ENCODE peak calls at places on chromosome 21, in seven cellular contexts. M, G, H, Y, F, W and C are unnamed samples. For H3K9me3, the result is how much of the 10 kb centered on the place peaks cover.

GRCh38 chr21:31974454-31974985 is 101.7 kb downstream of the HUNK start:
- DNase-seq in H (no peak), W (no peak), M (peak), Y (no peak), F (no peak), G (no peak), C (no peak)

GRCh38 chr21:32359719-32360260 is 33.0 kb downstream of the URB1 start:
- DNase-seq in M (no peak), W (no peak), Y (no peak), H (no peak), F (no peak), G (peak), C (no peak)

GRCh38 chr21:39788383-39788782 is 43.4 kb downstream of the IGSF5 start:
- DNase-seq in F (peak), Y (peak), G (peak), H (no peak), M (no peak), W (no peak), C (peak)

GRCh38 chr21:41589620-41590175 is 81.7 kb upstream of the TMPRSS2 start:
- DNase-seq in Y (no peak), F (no peak), H (no peak), W (no peak), G (no peak), M (no peak), C (no peak)

GRCh38 chr21:31552826-31553225 is 106.7 kb upstream of the SOD1 start:
- DNase-seq in W (no peak), G (no peak), M (no peak), H (no peak), Y (no peak), F (no peak), C (no peak)

GRCh38 chr21:42223826-42224575 is 5.1 kb downstream of the ABCG1 start:
- DNase-seq in F (no peak), G (no peak), M (no peak), W (no peak), H (no peak), Y (no peak), C (no peak)

GRCh38 chr21:45257673-45258341 is 29.9 kb downstream of the POFUT2 start:
- DNase-seq in G (no peak), F (no peak), M (no peak), H (no peak), Y (no peak), W (no peak), C (no peak)

GRCh38 chr21:45581322-45581712 is 39.1 kb upstream of the SLC19A1 start:
- DNase-seq in Y (peak), H (no peak), W (no peak), M (no peak), F (no peak), G (no peak), C (no peak)

GRCh38 chr21:17783003-17783402 is 36.2 kb downstream of the C21orf91 start:
- DNase-seq in M (no peak), H (no peak), F (no peak), W (no peak), G (no peak), Y (no peak), C (no peak)

GRCh38 chr21:16563111-16563510 is 833.3 kb downstream of the USP25 start:
- DNase-seq in Y (no peak), M (no peak), W (no peak), F (no peak), H (no peak), G (no peak), C (no peak)

GRCh38 chr21:35994605-35995004 is 65.7 kb downstream of the SETD4 start:
- DNase-seq in W (no peak), G (no peak), F (no peak), M (no peak), H (no peak), Y (no peak), C (no peak)

GRCh38 chr21:32249551-32250280 is 29.1 kb downstream of the MIS18A start:
- DNase-seq in G (no peak), M (no peak), H (no peak), Y (no peak), F (no peak), W (no peak), C (no peak)

GRCh38 chr21:44513389-44514217 is 26.4 kb downstream of the KRTAP10-1 start:
- DNase-seq in H (no peak), G (no peak), M (no peak), W (no peak), Y (no peak), F (peak), C (no peak)

GRCh38 chr21:36916718-36917117 is 49.8 kb downstream of the HLCS start:
- DNase-seq in G (no peak), H (no peak), W (no peak), F (no peak), M (no peak), Y (no peak), C (no peak)

GRCh38 chr21:43373387-43374227 is 53.3 kb downstream of the SIK1 start:
- DNase-seq in Y (no peak), F (no peak), M (no peak), W (no peak), H (no peak), G (no peak), C (peak)

GRCh38 chr21:31872452-31873274 is at the start of gene HUNK:
- DNase-seq in M (no peak), W (peak), Y (peak), G (no peak), F (no peak), H (no peak), C (peak)

GRCh38 chr21:34801519-34802132 is 132.8 kb downstream of the CLIC6 start:
- DNase-seq in W (peak), M (no peak), Y (no peak), G (no peak), H (no peak), F (no peak), C (no peak)

GRCh38 chr21:45954271-45954670 is 27.3 kb upstream of the COL6A1 start:
- DNase-seq in G (no peak), W (no peak), F (peak), Y (no peak), M (no peak), H (no peak), C (no peak)

GRCh38 chr21:35223480-35224156 is 174.5 kb upstream of the RUNX1 start:
- DNase-seq in M (no peak), H (no peak), G (no peak), F (no peak), W (no peak), Y (no peak), C (no peak)

GRCh38 chr21:39641827-39642450 is 29.2 kb downstream of the B3GALT5 start:
- DNase-seq in F (no peak), H (no peak), M (no peak), Y (no peak), G (no peak), W (no peak), C (no peak)

GRCh38 chr21:14383596-14384210 is 757 bp upstream of the HSPA13 start:
- DNase-seq in G (no peak), Y (no peak), W (no peak), H (no peak), M (no peak), F (no peak), C (no peak)

GRCh38 chr21:44869860-44870747 is 3.4 kb downstream of the PTTG1IP start:
- DNase-seq in F (no peak), G (peak), H (peak), Y (peak), W (no peak), M (peak), C (peak)

GRCh38 chr21:17003221-17003620 is 509.6 kb upstream of the CXADR start:
- DNase-seq in G (no peak), H (peak), Y (no peak), M (no peak), F (no peak), W (no peak), C (no peak)

GRCh38 chr21:23633447-23633846 is 1973.8 kb downstream of the MRPL39 start:
- DNase-seq in F (no peak), Y (no peak), G (no peak), M (no peak), H (no peak), W (no peak), C (no peak)
- H3K9me3 ChIP-seq in F (under half), Y (under half), G (under half), M (under half), H (under half), W (under half), C (under half)

GRCh38 chr21:9774347-9774746 is 747.0 kb upstream of the TPTE start:
- DNase-seq in M (no peak), W (no peak), Y (no peak), F (no peak), G (no peak), H (no peak), C (no peak)
- H3K9me3 ChIP-seq in M (under half), W (under half), Y (under half), F (under half), G (half or more), H (half or more), C (under half)

DNA sequence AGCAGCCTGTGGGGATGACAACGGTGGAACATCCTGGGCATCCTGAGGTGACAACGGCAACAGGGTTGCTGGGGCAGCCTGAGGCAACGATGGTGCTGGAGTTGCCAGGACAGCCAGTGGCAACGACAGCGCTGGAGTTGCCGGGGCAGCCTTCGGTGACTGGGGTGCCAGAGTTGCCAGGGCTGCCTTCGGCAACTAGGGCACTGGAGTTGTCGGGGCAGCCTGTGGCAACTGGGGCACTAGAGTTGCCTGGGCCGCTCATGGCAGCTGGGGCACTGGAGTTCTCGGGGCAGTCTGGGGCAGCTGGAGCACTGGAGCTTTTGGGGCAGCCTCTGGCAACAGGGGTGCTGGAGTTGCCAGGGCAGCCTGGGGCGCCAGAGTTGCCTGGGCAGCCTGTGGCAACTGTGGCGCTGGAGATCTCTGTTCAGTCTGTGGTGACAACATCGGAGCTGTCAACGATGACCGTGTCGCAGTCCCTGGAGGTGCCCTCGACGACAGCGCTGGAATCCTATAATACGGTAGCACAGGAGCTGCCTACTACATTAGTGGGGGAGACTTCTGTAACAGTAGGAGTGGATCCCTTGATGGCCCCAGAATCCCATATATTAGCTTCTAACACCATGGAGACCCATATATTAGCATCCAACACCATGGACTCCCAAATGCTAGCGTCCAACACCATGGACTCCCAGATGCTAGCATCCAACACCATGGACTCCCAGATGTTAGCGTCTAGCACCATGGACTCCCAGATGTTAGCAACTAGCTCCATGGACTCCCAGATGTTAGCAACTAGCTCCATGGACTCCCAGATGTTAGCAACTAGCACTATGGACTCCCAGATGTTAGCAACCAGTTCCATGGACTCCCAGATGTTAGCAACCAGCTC is 8.2 kb downstream of the SON start:
- DNase-seq in F (no peak), W (no peak), H (no peak), M (no peak), Y (no peak), G (no peak), C (no peak)
- H3K9me3 ChIP-seq in F (under half), W (under half), H (under half), M (under half), Y (under half), G (under half), C (under half)

GRCh38 chr21:28213221-28213620 is 779.5 kb downstream of the LTN1 start:
- DNase-seq in G (no peak), M (no peak), H (no peak), F (no peak), W (no peak), Y (no peak), C (no peak)

GRCh38 chr21:28212056-28212455 is 780.6 kb downstream of the LTN1 start:
- DNase-seq in F (no peak), W (no peak), M (no peak), G (no peak), Y (no peak), H (no peak), C (peak)

GRCh38 chr21:28207776-28208175 is 784.9 kb downstream of the LTN1 start:
- DNase-seq in Y (no peak), H (peak), W (no peak), F (no peak), M (no peak), G (no peak), C (no peak)
- H3K9me3 ChIP-seq in Y (under half), H (under half), W (under half), F (under half), M (under half), G (under half), C (under half)